ENCODE peak calls at places on chromosomes 3 and 15, in eight cellular contexts. M is CD8-positive, alpha-beta T cell; G is heart left ventricle; W is BJ; L is OCI-LY7; I is neural progenitor cell; U is tibial artery; P is astrocyte of the spinal cord. E is an unnamed sample.

GRCh38 chr3:169026543-169027181 is 636.9 kb downstream of the MECOM start:
- DNase-seq in M (no peak), G (no peak), W (peak; percentile 78), L (no peak), I (no peak), U (no peak), P (peak; percentile 91), E (no peak)

GRCh38 chr3:127671523-127672428 is 976 bp upstream of the ABTB1 start:
- DNase-seq in M (peak; percentile 73), G (peak; percentile 16), W (no peak), L (peak; percentile 33), I (peak; percentile 23), U (peak; percentile 67), P (no peak), E (no peak)

GRCh38 chr15:40911139-40911538 is 16.9 kb downstream of the VPS18 start:
- DNase-seq in M (no peak), G (no peak), W (no peak), L (no peak), I (peak; percentile 59), U (no peak), P (no peak), E (no peak)

GRCh38 chr3:132595036-132595435 is 2.0 kb upstream of the ACKR4 start:
- DNase-seq in M (no peak), G (no peak), W (no peak), L (peak; percentile 41), I (peak; percentile 70), U (no peak), P (peak; percentile 41), E (no peak)

GRCh38 chr3:147493065-147493464 is 83.9 kb downstream of the ZIC1 start:
- DNase-seq in M (no peak), G (no peak), W (no peak), L (no peak), I (no peak), U (no peak), P (no peak), E (no peak)

GRCh38 chr15:78257681-78258080 is 6.7 kb upstream of the DNAJA4 start:
- DNase-seq in M (no peak), G (no peak), W (no peak), L (no peak), I (no peak), U (no peak), P (no peak), E (no peak)

GRCh38 chr3:101042996-101043686 is 49.9 kb upstream of the ABI3BP start:
- DNase-seq in M (no peak), G (no peak), W (no peak), L (no peak), I (no peak), U (no peak), P (peak; percentile 25), E (no peak)

GRCh38 chr3:53286727-53287412 is 31.0 kb upstream of the TKT start:
- DNase-seq in M (no peak), G (no peak), W (no peak), L (no peak), I (peak; percentile 35), U (no peak), P (peak; percentile 64), E (no peak)

GRCh38 chr3:53259427-53260259 is 3.8 kb upstream of the TKT start:
- DNase-seq in M (no peak), G (no peak), W (no peak), L (no peak), I (no peak), U (no peak), P (no peak), E (no peak)

GRCh38 chr3:21544076-21544462 is 206.9 kb downstream of the ZNF385D start:
- DNase-seq in M (no peak), G (no peak), W (peak; percentile 16), L (no peak), I (no peak), U (no peak), P (no peak), E (no peak)

GRCh38 chr3:108380128-108380795 is 83.9 kb downstream of the HHLA2 start:
- DNase-seq in M (no peak), G (no peak), W (no peak), L (no peak), I (no peak), U (no peak), P (no peak), E (no peak)

GRCh38 chr15:40367673-40368611 is 9.9 kb downstream of the DISP2 start:
- DNase-seq in M (peak; percentile 89), G (peak; percentile 87), W (no peak), L (peak; percentile 90), I (peak; percentile 96), U (peak; percentile 91), P (peak; percentile 82), E (peak; percentile 42)

GRCh38 chr15:91426412-91426811 is 326.4 kb downstream of the SV2B start:
- DNase-seq in M (no peak), G (no peak), W (no peak), L (no peak), I (no peak), U (no peak), P (no peak), E (no peak)

DNA sequence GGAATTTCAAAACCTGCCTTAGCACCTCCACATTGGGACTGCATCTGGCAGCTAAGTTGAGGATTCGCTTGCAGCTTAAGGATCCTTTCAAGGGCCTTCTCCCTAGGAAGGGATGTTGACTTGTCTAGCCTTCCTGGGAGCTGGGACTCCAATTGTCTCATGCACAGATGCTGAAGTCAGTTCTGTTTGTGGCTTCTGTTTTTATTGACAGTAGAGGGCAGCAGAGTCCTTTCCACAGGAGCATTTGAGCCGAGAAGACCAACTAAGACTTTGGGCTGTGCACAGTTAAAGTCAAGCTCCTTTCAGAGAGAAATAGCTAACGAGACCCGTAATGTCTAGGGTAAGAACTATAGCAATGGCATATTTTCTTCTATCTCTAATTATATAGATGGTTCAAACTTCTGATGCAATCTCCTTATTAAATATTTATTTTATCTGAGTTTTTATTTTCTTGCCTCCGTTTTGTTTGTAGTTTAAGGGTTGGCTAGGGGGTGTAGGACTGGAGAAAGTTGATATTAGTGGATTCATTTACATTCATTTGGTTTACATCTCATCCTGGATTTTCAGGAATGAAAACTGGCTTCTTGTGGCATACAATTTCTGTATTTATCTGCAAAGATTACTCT is 59.7 kb upstream of the KBTBD8 start:
- DNase-seq in M (no peak), G (no peak), W (peak; percentile 6), L (peak; percentile 73), I (peak; percentile 85), U (no peak), P (peak; percentile 64), E (peak; percentile 27)
- TF ChIP-seq CTCF in M (peak; percentile 34), G (peak; percentile 69), W (peak; percentile 78), L (peak; percentile 89), I (peak; percentile 88), U (peak; percentile 63), P (peak; percentile 79), E (peak; percentile 82)

GRCh38 chr15:62625421-62626033 is 417.0 kb upstream of the TPM1 start:
- DNase-seq in M (no peak), G (no peak), W (peak; percentile 56), L (no peak), I (no peak), U (no peak), P (no peak), E (no peak)
- H3K4me3 ChIP-seq in M (no peak overlapping the region), G (no peak overlapping the region), W (no peak overlapping the region), L (no peak overlapping the region), I (no peak overlapping the region), U (no peak overlapping the region), P (no peak overlapping the region), E (no peak overlapping the region)

GRCh38 chr3:13193320-13194284 is 120.4 kb upstream of the IQSEC1 start:
- DNase-seq in M (no peak), G (peak; percentile 11), W (no peak), L (no peak), I (peak; percentile 45), U (no peak), P (no peak), E (no peak)

GRCh38 chr3:13194285-13195209 is 121.3 kb upstream of the IQSEC1 start:
- DNase-seq in M (no peak), G (no peak), W (no peak), L (no peak), I (no peak), U (no peak), P (no peak), E (no peak)

GRCh38 chr3:13191016-13191415 is 117.8 kb upstream of the IQSEC1 start:
- DNase-seq in M (no peak), G (no peak), W (no peak), L (no peak), I (no peak), U (no peak), P (no peak), E (no peak)

GRCh38 chr3:13190376-13190762 is 117.1 kb upstream of the IQSEC1 start:
- DNase-seq in M (no peak), G (no peak), W (no peak), L (no peak), I (no peak), U (no peak), P (no peak), E (no peak)

DNA sequence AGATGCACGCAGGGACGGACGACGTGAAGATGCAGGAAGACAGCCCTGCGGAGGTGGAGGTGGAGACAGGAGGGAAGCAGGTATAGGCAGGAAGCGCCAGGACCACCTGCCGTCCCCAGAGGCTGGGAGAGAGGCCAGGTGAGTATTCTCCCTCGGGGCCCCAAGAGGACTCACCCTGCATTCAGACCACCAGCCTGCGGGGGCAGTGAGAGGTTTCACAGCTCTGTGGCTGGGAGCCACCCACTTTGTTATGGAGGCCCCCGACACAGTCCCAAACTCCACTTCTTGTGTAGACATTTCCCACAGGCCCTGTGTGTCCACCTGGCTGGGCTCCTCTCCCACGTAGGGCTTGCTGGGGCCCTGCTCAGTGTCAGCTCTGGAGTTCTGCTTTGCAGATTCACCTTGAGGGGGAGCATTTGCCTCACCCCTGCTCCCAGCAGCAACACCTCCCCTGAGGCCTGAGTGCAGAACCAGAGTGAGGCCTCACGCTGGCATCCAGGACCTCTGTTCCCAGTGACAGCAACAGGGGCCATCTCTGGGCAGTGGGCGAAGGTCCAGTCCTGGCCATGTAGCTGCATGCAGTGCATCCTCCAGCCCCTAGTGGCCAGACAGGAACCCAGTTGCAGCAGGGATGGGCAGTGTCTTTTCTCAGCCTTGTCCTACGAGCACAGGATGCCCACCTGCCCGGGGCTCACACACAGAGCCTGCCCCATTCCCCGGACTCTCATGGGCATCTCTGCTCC is 119.4 kb upstream of the IQSEC1 start:
- DNase-seq in M (no peak), G (peak; percentile 13), W (no peak), L (no peak), I (peak; percentile 60), U (no peak), P (no peak), E (no peak)
- TF ChIP-seq CTCF in M (no peak), G (no peak), W (peak; percentile 43), L (peak; percentile 56), I (peak; percentile 62), U (no peak), P (peak; percentile 54), E (peak; percentile 56)

DNA sequence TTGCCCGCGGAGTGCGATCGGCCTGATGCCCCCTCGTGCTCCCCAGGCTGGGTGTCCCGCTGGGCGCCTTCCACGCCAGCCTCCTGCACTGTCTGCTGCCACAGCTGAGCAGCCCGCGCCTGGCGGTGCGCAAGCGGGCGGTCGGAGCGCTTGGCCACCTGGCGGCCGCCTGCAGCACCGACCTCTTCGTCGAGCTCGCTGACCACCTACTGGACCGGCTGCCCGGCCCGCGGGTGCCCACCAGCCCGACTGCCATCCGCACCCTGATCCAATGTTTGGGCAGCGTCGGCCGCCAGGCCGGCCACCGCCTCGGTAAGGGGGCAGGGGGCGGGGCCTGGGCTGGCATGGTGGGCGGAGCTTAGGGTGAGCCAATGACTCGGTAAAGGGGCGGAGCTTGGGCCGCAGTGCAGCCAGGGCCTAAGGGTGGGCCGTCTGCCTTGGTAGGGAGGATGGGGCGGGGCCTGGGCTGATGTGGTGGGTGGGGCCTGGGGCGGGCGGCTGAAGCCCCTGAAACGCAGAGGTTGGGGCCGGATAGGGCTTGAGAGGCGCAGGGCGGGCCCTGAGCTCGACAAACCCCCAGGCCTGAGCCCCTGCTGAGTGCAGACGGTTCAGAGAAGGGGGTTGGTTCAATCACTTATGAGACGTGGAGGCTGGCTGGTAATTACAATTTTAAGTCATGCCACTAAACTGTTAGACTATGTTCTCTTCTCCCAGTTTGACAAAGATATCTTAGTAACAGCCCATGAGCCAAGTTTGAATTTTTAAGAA is 13.7 kb downstream of the CAND2 start:
- DNase-seq in M (peak; percentile 98), G (peak; percentile 95), W (peak; percentile 30), L (peak; percentile 93), I (peak; percentile 99), U (peak; percentile 98), P (peak; percentile 92), E (no peak)
- H3K4me3 ChIP-seq in M (peak overlapping the region; percentile 73), G (peak overlapping the region; percentile 57), W (peak overlapping the region; percentile 58), L (peak overlapping the region; percentile 61), I (peak overlapping the region; percentile 53), U (peak overlapping the region; percentile 56), P (peak overlapping the region; percentile 45), E (peak overlapping the region; percentile 47)

E was measured in LNCaP clone FGC.